ENCODE peak calls at places on chromosome 6, in four cellular contexts. N, C, R and U are unnamed samples.

GRCh38 chr6:123745877-123746276 is 57.8 kb upstream of the NKAIN2 start:
- DNase-seq in R (no peak), N (no peak), C (no peak), U (no peak)

GRCh38 chr6:123592426-123592825 is 44.3 kb downstream of the TRDN start:
- DNase-seq in R (no peak), C (no peak), N (no peak), U (no peak)

GRCh38 chr6:169959129-169960002 is 207.9 kb downstream of the ERMARD start:
- DNase-seq in R (no peak), C (no peak), N (no peak), U (no peak)

GRCh38 chr6:56699066-56699654 is 56.5 kb upstream of the DST start:
- DNase-seq in N (no peak), R (no peak), C (peak), U (no peak)

GRCh38 chr6:42505377-42505702 is 53.6 kb upstream of the TRERF1 start:
- DNase-seq in N (peak), C (no peak), R (no peak), U (no peak)

GRCh38 chr6:148720371-148720770 is 26.5 kb upstream of the UST start:
- DNase-seq in R (no peak), C (no peak), N (no peak), U (no peak)

GRCh38 chr6:109511832-109512231 is 28.8 kb upstream of the ZBTB24 start:
- DNase-seq in N (peak), C (no peak), R (no peak), U (no peak)

GRCh38 chr6:130885392-130886192 is 58.4 kb downstream of the SMLR1 start:
- DNase-seq in R (peak), N (peak), C (peak), U (peak)

GRCh38 chr6:118668761-118669411 is 17.5 kb upstream of the CEP85L start:
- DNase-seq in R (no peak), N (no peak), C (no peak), U (no peak)

GRCh38 chr6:36116480-36116879 is 13.8 kb upstream of the MAPK13 start:
- DNase-seq in N (no peak), C (no peak), R (no peak), U (no peak)

GRCh38 chr6:167974644-167975344 is 22.7 kb upstream of the KIF25 start:
- DNase-seq in R (no peak), C (no peak), N (no peak), U (no peak)

GRCh38 chr6:167918507-167919278 is 78.8 kb upstream of the KIF25 start:
- DNase-seq in R (no peak), N (no peak), C (no peak), U (no peak)

GRCh38 chr6:83092756-83093399 is 25.4 kb downstream of the DOP1A start:
- DNase-seq in C (no peak), N (no peak), R (no peak), U (no peak)

GRCh38 chr6:147378819-147379218 is 129.7 kb upstream of the SAMD5 start:
- DNase-seq in C (no peak), R (no peak), N (no peak), U (no peak)

GRCh38 chr6:80528115-80528514 is 421.6 kb downstream of the BCKDHB start:
- DNase-seq in R (no peak), C (no peak), N (no peak), U (no peak)

GRCh38 chr6:41712651-41713103 is 22.7 kb downstream of the TFEB start:
- DNase-seq in N (peak), C (no peak), R (no peak), U (no peak)

GRCh38 chr6:45156075-45156474 is 172.1 kb upstream of the RUNX2 start:
- DNase-seq in R (peak), C (no peak), N (no peak), U (no peak)

GRCh38 chr6:140160909-140161308 is 786.5 kb upstream of the CITED2 start:
- DNase-seq in N (no peak), C (no peak), R (no peak), U (no peak)

GRCh38 chr6:108800510-108800909 is 47.7 kb upstream of the ARMC2 start:
- DNase-seq in N (no peak), C (no peak), R (no peak), U (no peak)

GRCh38 chr6:83921315-83921714 is 61.8 kb downstream of the CYB5R4 start:
- DNase-seq in C (no peak), R (peak), N (no peak), U (peak)

GRCh38 chr6:100426689-100427338 is 37.9 kb downstream of the SIM1 start:
- DNase-seq in C (no peak), R (no peak), N (no peak), U (no peak)

GRCh38 chr6:76003686-76004085 is 68.8 kb downstream of the IMPG1 start:
- DNase-seq in R (no peak), C (no peak), N (no peak), U (no peak)

GRCh38 chr6:108689279-108690161 is 128.8 kb downstream of the FOXO3 start:
- DNase-seq in C (no peak), R (peak), N (peak), U (no peak)

GRCh38 chr6:163687075-163687474 is 272.6 kb downstream of the QKI start:
- DNase-seq in R (no peak), C (no peak), N (no peak), U (no peak)

GRCh38 chr6:148874698-148875293 is 128.0 kb downstream of the UST start:
- DNase-seq in N (no peak), C (no peak), R (no peak), U (no peak)

GRCh38 chr6:111176763-111177099 is 89.4 kb downstream of the SLC16A10 start:
- DNase-seq in N (no peak), R (no peak), C (no peak), U (no peak)

GRCh38 chr6:138086573-138087196 is 20.5 kb downstream of the PERP start:
- DNase-seq in R (no peak), C (peak), N (peak), U (peak)

GRCh38 chr6:11712760-11713159 is 65.8 kb downstream of the ADTRP start:
- DNase-seq in C (no peak), R (no peak), N (no peak), U (no peak)

GRCh38 chr6:32118782-32119628 is 9.0 kb downstream of the ATF6B start:
- DNase-seq in R (peak), C (peak), N (peak), U (peak)

GRCh38 chr6:25342784-25343183 is 63.6 kb downstream of the CARMIL1 start:
- DNase-seq in N (peak), R (no peak), C (no peak), U (no peak)

GRCh38 chr6:28996844-28997502 is 8.1 kb downstream of the ZNF311 start:
- DNase-seq in C (no peak), N (no peak), R (peak), U (no peak)
- TF ChIP-seq USF2 in C (no peak), N (no peak), R (no peak), U (no peak)

GRCh38 chr6:135212935-135213334 is 31.8 kb downstream of the MYB start:
- DNase-seq in R (no peak), C (no peak), N (no peak), U (no peak)
- TF ChIP-seq NR3C1 in R (no peak), C (no peak), N (no peak), U (no peak)

GRCh38 chr6:2542858-2543218 is 207.9 kb downstream of the MYLK4 start:
- DNase-seq in N (no peak), R (peak), C (peak), U (no peak)
- TF ChIP-seq USF2 in N (no peak), R (no peak), C (no peak), U (no peak)

DNA sequence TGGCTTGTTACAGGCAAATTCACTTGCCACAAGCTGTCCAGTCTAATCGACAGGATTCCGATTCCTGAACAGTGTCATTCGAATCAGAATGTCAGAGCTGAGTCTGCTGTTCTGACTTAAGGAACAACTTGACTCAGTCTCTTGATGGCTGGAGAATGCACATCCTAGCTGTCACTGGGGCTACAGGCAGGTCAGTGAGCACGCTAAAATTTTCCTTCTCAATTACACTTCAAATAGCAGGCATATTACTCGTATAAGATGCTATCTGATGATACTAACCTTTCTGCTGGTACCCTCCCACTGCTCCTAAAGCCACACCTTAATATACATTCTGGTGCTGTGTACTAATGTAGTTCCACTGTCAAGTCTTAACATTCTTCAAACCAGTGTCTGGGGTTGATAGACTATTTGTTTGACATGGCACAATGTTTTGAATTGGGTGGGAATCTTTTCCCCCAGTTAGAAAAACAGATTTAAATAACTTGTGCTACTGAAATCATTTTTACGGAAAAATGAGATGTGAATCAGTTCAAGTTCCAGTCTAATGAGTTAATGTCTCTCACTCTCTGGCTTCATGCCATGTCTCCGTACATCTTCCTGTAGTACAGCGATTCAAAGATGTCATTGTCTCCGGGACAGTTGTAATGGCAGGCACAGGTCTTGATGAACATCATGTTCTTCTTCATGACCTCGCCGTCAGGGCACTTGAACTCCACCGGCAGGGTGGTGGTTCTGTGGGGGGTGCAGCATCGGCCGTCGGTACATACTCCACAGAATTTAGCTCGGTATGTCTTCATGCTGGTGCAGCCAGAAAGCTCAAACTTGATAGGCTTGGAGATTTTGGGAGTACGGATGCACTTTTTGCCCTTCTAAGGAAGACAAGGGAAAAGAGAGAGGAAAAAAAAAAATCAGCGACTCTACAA is 2.2 kb downstream of the CCN2 start:
- DNase-seq in R (no peak), C (peak), N (no peak), U (no peak)
- TF ChIP-seq NR3C1 in R (no peak), C (no peak), N (no peak), U (no peak)

GRCh38 chr6:21596379-21597242 is 3.1 kb downstream of the SOX4 start:
- DNase-seq in N (peak), R (no peak), C (no peak), U (peak)

GRCh38 chr6:21593927-21594421 is 423 bp downstream of the SOX4 start:
- DNase-seq in C (peak), N (no peak), R (no peak), U (peak)

GRCh38 chr6:21594427-21595264 is 1.1 kb downstream of the SOX4 start:
- DNase-seq in R (no peak), N (peak), C (peak), U (peak)

GRCh38 chr6:21595951-21596378 is 2.4 kb downstream of the SOX4 start:
- DNase-seq in R (no peak), C (no peak), N (no peak), U (no peak)

GRCh38 chr6:21595265-21595950 is 1.9 kb downstream of the SOX4 start:
- DNase-seq in R (no peak), C (no peak), N (peak), U (peak)
- TF ChIP-seq USF2 in R (no peak), C (no peak), N (no peak), U (no peak)

GRCh38 chr6:129853996-129854711 is 7.0 kb downstream of the TMEM244 start:
- DNase-seq in R (no peak), C (no peak), N (no peak), U (no peak)

GRCh38 chr6:129852257-129852858 is 8.8 kb downstream of the TMEM244 start:
- DNase-seq in C (peak), R (peak), N (no peak), U (no peak)

GRCh38 chr6:129845696-129846095 is 15.4 kb downstream of the TMEM244 start:
- DNase-seq in N (no peak), R (no peak), C (no peak), U (no peak)

GRCh38 chr6:129846761-129847160 is 14.4 kb downstream of the TMEM244 start:
- DNase-seq in C (no peak), R (no peak), N (no peak), U (no peak)

GRCh38 chr6:129849456-129849855 is 11.7 kb downstream of the TMEM244 start:
- DNase-seq in N (peak), R (no peak), C (no peak), U (no peak)
- TF ChIP-seq NR3C1 in N (no peak), R (no peak), C (no peak), U (no peak)

DNA sequence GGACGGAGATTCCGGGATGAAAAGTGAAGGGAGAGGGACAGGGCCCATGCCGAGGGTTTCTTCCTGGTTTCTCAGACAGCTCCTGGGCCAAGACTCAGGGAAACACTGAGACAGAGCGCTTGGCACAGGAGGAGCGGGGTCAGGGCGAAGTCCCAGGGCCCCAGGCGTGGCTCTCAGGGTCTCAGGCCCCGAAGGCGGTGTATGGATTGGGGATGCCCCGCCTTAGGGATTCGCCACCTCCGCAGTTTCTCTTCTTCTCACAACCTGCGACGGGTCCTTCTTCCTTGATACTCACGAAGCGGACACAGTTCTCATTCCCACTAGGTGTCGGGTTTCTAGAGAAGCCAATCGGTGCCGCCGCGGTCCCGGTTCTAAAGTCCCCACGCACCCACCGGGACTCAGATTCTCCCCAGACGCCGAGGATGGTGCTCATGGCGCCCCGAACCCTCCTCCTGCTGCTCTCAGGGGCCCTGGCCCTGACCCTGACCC is 55.0 kb upstream of the HLA-A start:
- DNase-seq in N (no peak), R (no peak), C (no peak), U (peak)
- TF ChIP-seq USF2 in N (no peak), R (no peak), C (no peak), U (no peak)